ENCODE peak calls at places on chromosomes 7 and 10, in six cellular contexts. R is DND-41, T is PC-3, K is neural progenitor cell, H is colonic mucosa, C is HCT116. L is an unnamed sample.

GRCh38 chr10:17210361-17210760 is 8.9 kb upstream of the TRDMT1 start:
- DNase-seq in T (no peak), K (no peak), C (no peak), R (no peak), H (no peak), L (no peak)

GRCh38 chr7:91280180-91280579 is 15.9 kb downstream of the FZD1 start:
- DNase-seq in T (no peak), C (no peak), R (no peak), H (no peak), K (peak), L (peak)

GRCh38 chr10:31961264-31961663 is 32.6 kb upstream of the ARHGAP12 start:
- DNase-seq in R (peak), K (no peak), T (peak), H (peak), C (no peak), L (no peak)

GRCh38 chr10:80407836-80408197 is 534 bp upstream of the PRXL2A start:
- DNase-seq in C (peak), H (peak), T (no peak), R (no peak), K (peak), L (peak)

GRCh38 chr7:119436882-119437281 is 836.1 kb upstream of the KCND2 start:
- DNase-seq in R (no peak), H (no peak), C (no peak), T (no peak), K (no peak), L (no peak)

GRCh38 chr10:63673246-63673645 is 152.0 kb downstream of the REEP3 start:
- DNase-seq in R (no peak), K (no peak), C (no peak), T (no peak), H (no peak), L (no peak)

GRCh38 chr10:104449402-104449801 is 95.8 kb downstream of the CFAP58 start:
- DNase-seq in H (no peak), R (no peak), K (peak), C (no peak), T (no peak), L (no peak)

GRCh38 chr10:12419279-12419847 is 70.0 kb downstream of the CAMK1D start:
- DNase-seq in K (no peak), T (peak), H (no peak), C (peak), R (peak), L (no peak)

GRCh38 chr7:26658698-26659084 is 205.7 kb downstream of the SKAP2 start:
- DNase-seq in R (no peak), C (no peak), T (no peak), H (no peak), K (peak), L (no peak)

GRCh38 chr7:117993377-117994003 is 120.2 kb upstream of the CTTNBP2 start:
- DNase-seq in H (no peak), R (peak), C (peak), T (peak), K (peak), L (peak)

GRCh38 chr10:8069108-8069507 is 14.6 kb downstream of the GATA3 start:
- DNase-seq in T (no peak), H (no peak), K (no peak), C (no peak), R (no peak), L (no peak)

GRCh38 chr7:80243425-80243824 is 108.8 kb downstream of the GNAI1 start:
- DNase-seq in C (no peak), R (no peak), H (no peak), T (no peak), K (no peak), L (no peak)

GRCh38 chr7:114921636-114922150 is at the start of gene MDFIC:
- DNase-seq in T (no peak), K (peak), H (peak), C (no peak), R (no peak), L (no peak)

GRCh38 chr7:6496842-6497636 is 49.3 kb upstream of the DAGLB start:
- DNase-seq in R (no peak), H (no peak), C (no peak), T (no peak), K (no peak), L (no peak)

GRCh38 chr10:34280599-34281374 is 534.3 kb downstream of the PARD3 start:
- DNase-seq in R (no peak), C (no peak), T (peak), K (peak), H (no peak), L (peak)

GRCh38 chr10:133390597-133391248 is 3.2 kb upstream of the MTG1 start:
- DNase-seq in T (no peak), H (no peak), C (no peak), R (no peak), K (no peak), L (no peak)

GRCh38 chr7:762891-763290 is 35.8 kb upstream of the PRKAR1B start:
- DNase-seq in R (no peak), K (no peak), T (no peak), H (no peak), C (no peak), L (no peak)

GRCh38 chr7:157253850-157254249 is 83.0 kb upstream of the DNAJB6 start:
- DNase-seq in T (peak), C (no peak), H (peak), K (no peak), R (no peak), L (peak)

GRCh38 chr7:74017122-74017521 is 10.9 kb upstream of the ELN start:
- DNase-seq in R (no peak), C (no peak), T (no peak), K (no peak), H (no peak), L (no peak)

GRCh38 chr7:2607122-2607912 is 24.5 kb upstream of the TTYH3 start:
- DNase-seq in R (no peak), H (peak), K (no peak), C (no peak), T (no peak), L (no peak)

GRCh38 chr7:35647171-35647574 is 47.8 kb downstream of the HERPUD2 start:
- DNase-seq in K (peak), C (no peak), T (no peak), H (no peak), R (no peak), L (peak)

GRCh38 chr10:1291178-1292090 is 235.2 kb downstream of the WDR37 start:
- DNase-seq in T (no peak), C (no peak), K (no peak), R (no peak), H (no peak), L (no peak)

GRCh38 chr7:125878235-125878928 is 948.8 kb upstream of the POT1 start:
- DNase-seq in H (no peak), C (no peak), K (no peak), T (no peak), R (no peak), L (no peak)

GRCh38 chr7:128268233-128268632 is 27.2 kb downstream of the LEP start:
- DNase-seq in H (no peak), K (peak), R (no peak), C (no peak), T (no peak), L (no peak)

GRCh38 chr7:13057462-13058200 is 370.2 kb downstream of the ARL4A start:
- DNase-seq in K (no peak), C (no peak), T (no peak), R (no peak), H (no peak), L (no peak)

GRCh38 chr10:87818505-87819273 is 663 bp upstream of the ATAD1 start:
- DNase-seq in C (no peak), R (peak), T (peak), H (peak), K (peak), L (peak)

GRCh38 chr10:7773845-7774801 is 13.7 kb downstream of the KIN start:
- DNase-seq in C (no peak), T (peak), H (peak), K (no peak), R (no peak), L (no peak)

GRCh38 chr7:100825760-100826545 is 1.4 kb downstream of the EPHB4 start:
- DNase-seq in R (no peak), C (no peak), H (peak), T (peak), K (peak), L (peak)

GRCh38 chr7:77699056-77699455 is 2.8 kb downstream of the RSBN1L start:
- DNase-seq in H (no peak), K (peak), T (no peak), R (no peak), C (no peak), L (no peak)

GRCh38 chr10:24850726-24851300 is 101.6 kb downstream of the PRTFDC1 start:
- DNase-seq in H (no peak), R (no peak), T (no peak), C (no peak), K (no peak), L (no peak)

GRCh38 chr7:16295558-16295957 is 125.8 kb downstream of the CRPPA start:
- DNase-seq in K (no peak), H (no peak), R (no peak), T (no peak), C (no peak), L (no peak)

GRCh38 chr10:103637855-103638561 is 144.5 kb downstream of the NEURL1 start:
- DNase-seq in H (no peak), C (no peak), K (peak), T (no peak), R (no peak), L (no peak)

GRCh38 chr7:41967156-41967555 is 264.3 kb upstream of the INHBA start:
- DNase-seq in K (no peak), R (no peak), H (no peak), C (no peak), T (peak), L (no peak)

GRCh38 chr7:158283016-158283974 is 304.3 kb downstream of the PTPRN2 start:
- DNase-seq in R (no peak), C (no peak), T (no peak), H (peak), K (no peak), L (peak)

GRCh38 chr10:54800677-54801480 is at the start of gene PCDH15:
- DNase-seq in K (peak), R (no peak), C (no peak), H (no peak), T (peak), L (peak)

GRCh38 chr7:156158693-156159092 is 346.4 kb upstream of the SHH start:
- DNase-seq in K (no peak), C (no peak), T (no peak), H (no peak), R (no peak), L (no peak)

DNA sequence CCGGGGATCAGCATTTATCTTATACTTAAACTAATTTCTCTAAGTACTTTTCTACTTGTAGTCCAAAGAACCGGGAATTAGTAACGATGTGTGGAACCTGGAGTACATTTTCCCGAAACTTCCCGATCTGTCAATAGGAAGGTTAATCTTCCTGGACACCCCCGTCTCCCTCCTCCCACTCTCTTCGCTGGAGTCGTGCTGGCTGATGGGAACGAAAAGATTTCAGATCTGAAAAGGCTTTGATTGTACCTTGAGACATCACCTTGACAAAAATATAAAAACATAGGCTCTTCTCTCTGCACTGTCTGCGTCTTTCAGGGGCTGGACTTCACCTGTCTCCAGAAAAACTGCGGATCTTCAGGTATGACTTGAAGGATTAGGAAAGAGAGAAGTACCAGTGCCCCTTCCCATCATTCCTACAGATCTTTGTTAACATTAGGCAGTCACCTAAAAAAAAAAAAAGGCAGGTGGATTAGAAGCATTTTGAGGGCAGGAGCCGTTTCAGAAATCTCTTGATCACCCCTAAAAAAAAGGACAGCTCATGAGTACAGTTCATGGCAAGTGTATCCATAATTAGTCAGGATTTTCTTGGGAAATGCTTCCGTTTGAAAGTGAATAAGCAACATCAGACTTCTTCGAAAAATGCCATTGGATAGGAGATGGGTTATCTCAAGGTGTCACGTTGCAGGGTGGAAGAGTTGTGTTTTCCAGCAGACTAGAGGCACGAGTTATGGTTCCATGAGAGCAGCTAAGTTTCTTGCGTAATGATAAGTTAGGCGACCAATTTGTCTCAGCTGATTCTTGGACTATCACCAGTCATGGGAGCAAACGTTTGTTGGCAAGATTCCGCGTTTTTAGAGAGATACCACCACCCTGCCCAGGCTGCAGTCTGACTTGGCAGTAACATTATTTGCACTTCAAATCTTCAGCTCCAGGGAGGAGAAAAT is 7.8 kb upstream of the BAMBI start:
- DNase-seq in C (no peak), T (no peak), R (no peak), K (no peak), H (no peak), L (no peak)
- H3K4me3 ChIP-seq in C (no peak), T (no peak), R (no peak), K (peak), H (no peak), L (peak)

DNA sequence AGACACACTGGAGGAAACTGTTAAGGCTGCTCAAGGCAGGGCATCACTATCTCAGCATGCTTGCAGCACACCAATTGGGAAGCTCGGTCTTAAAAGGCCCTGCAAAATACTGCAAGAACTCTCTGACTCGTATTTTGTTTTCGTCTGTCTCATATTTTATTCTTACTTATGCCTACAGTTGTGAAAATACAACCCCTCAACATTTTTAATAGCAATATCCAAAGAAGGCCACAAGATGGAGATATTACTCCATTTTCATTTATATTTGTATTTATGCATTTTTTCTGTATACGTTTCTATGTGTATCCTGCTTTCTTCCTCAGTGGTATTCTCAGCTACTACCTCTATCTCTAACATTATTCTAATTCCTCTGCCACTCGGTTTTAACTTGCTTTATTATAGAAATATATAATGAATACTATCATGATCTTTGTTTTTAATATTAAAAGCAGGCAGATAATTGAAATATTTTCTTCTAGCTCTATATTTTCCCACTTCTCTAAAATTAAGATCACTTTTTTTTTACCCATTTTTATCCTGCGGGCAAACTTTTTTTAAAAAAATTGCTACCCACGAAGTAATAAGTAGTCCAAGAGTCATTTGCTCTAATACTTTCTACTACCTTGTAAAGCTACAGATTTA is 10.0 kb downstream of the DNAJC1 start:
- DNase-seq in C (peak), T (peak), H (no peak), R (no peak), K (no peak), L (no peak)
- TF ChIP-seq CTCF in C (peak), T (peak), H (peak), R (peak), K (peak), L (peak)

GRCh38 chr10:73644767-73645166 is 3.5 kb upstream of the MYOZ1 start:
- DNase-seq in R (no peak), T (no peak), H (no peak), K (no peak), C (no peak), L (no peak)
- H3K9ac ChIP-seq in R (no peak), T (no peak), H (no peak), K (no peak), C (no peak), L (no peak)

GRCh38 chr7:82444220-82445049 is 858 bp upstream of the CACNA2D1 start:
- DNase-seq in R (no peak), K (peak), C (no peak), T (peak), H (peak), L (no peak)

GRCh38 chr7:82443044-82443800 is at the start of gene CACNA2D1:
- DNase-seq in C (no peak), T (no peak), H (peak), R (no peak), K (peak), L (peak)

GRCh38 chr7:82442492-82443043 is 1.0 kb downstream of the CACNA2D1 start:
- DNase-seq in R (no peak), C (no peak), H (no peak), K (peak), T (no peak), L (no peak)

GRCh38 chr7:82445226-82445625 is 1.6 kb upstream of the CACNA2D1 start:
- DNase-seq in C (no peak), H (no peak), T (no peak), R (no peak), K (peak), L (peak)

GRCh38 chr7:82443801-82444219 is 233 bp upstream of the CACNA2D1 start:
- DNase-seq in R (no peak), K (peak), H (peak), C (no peak), T (peak), L (peak)
- H3K4me3 ChIP-seq in R (no peak), K (peak), H (peak), C (no peak), T (peak), L (peak)